ENCODE peak calls at places on chromosome 4, in seven cellular contexts. One of them, this sample, is unnamed.

GRCh38 chr4:76053730-76054129 is 17.9 kb upstream of the CXCL11 start:
- DNase-seq in fibroblast of the aortic adventitia: no peak
- DNase-seq in endothelial cell: no peak
- DNase-seq in tibial artery: no peak
- DNase-seq in HFF-Myc: no peak
- DNase-seq in breast epithelium: no peak
- DNase-seq in left ventricle myocardium inferior: no peak
- DNase-seq in this sample: no peak

GRCh38 chr4:81651500-81651899 is 179.8 kb upstream of the RASGEF1B start:
- DNase-seq in left ventricle myocardium inferior: no peak
- DNase-seq in fibroblast of the aortic adventitia: peak; percentile 34
- DNase-seq in tibial artery: no peak
- DNase-seq in endothelial cell: no peak
- DNase-seq in breast epithelium: no peak
- DNase-seq in HFF-Myc: no peak
- DNase-seq in this sample: no peak

GRCh38 chr4:48913346-48913745 is 6.8 kb upstream of the OCIAD2 start:
- DNase-seq in breast epithelium: no peak
- DNase-seq in left ventricle myocardium inferior: no peak
- DNase-seq in tibial artery: no peak
- DNase-seq in fibroblast of the aortic adventitia: peak; percentile 91
- DNase-seq in HFF-Myc: peak; percentile 29
- DNase-seq in endothelial cell: no peak
- DNase-seq in this sample: no peak

GRCh38 chr4:185212566-185212965 is 3.2 kb downstream of the SNX25 start:
- DNase-seq in fibroblast of the aortic adventitia: no peak
- DNase-seq in breast epithelium: no peak
- DNase-seq in endothelial cell: no peak
- DNase-seq in HFF-Myc: no peak
- DNase-seq in left ventricle myocardium inferior: no peak
- DNase-seq in tibial artery: no peak
- DNase-seq in this sample: no peak

GRCh38 chr4:124189545-124189944 is 523.0 kb downstream of the ANKRD50 start:
- DNase-seq in fibroblast of the aortic adventitia: no peak
- DNase-seq in tibial artery: no peak
- DNase-seq in breast epithelium: no peak
- DNase-seq in left ventricle myocardium inferior: no peak
- DNase-seq in HFF-Myc: no peak
- DNase-seq in endothelial cell: no peak
- DNase-seq in this sample: no peak

GRCh38 chr4:65880594-65880993 is 210.3 kb upstream of the EPHA5 start:
- DNase-seq in tibial artery: no peak
- DNase-seq in endothelial cell: no peak
- DNase-seq in fibroblast of the aortic adventitia: peak; percentile 8
- DNase-seq in left ventricle myocardium inferior: no peak
- DNase-seq in breast epithelium: no peak
- DNase-seq in HFF-Myc: no peak
- DNase-seq in this sample: no peak

GRCh38 chr4:93359609-93360008 is 468.9 kb upstream of the ATOH1 start:
- DNase-seq in fibroblast of the aortic adventitia: no peak
- DNase-seq in HFF-Myc: no peak
- DNase-seq in left ventricle myocardium inferior: no peak
- DNase-seq in endothelial cell: no peak
- DNase-seq in tibial artery: no peak
- DNase-seq in breast epithelium: no peak
- DNase-seq in this sample: no peak

GRCh38 chr4:126737899-126738526 is 894.7 kb upstream of the INTU start:
- DNase-seq in fibroblast of the aortic adventitia: no peak
- DNase-seq in breast epithelium: no peak
- DNase-seq in left ventricle myocardium inferior: no peak
- DNase-seq in HFF-Myc: no peak
- DNase-seq in endothelial cell: no peak
- DNase-seq in tibial artery: no peak
- DNase-seq in this sample: no peak

GRCh38 chr4:74906771-74907170 is 26.1 kb upstream of the PARM1 start:
- DNase-seq in HFF-Myc: no peak
- DNase-seq in breast epithelium: no peak
- DNase-seq in fibroblast of the aortic adventitia: no peak
- DNase-seq in tibial artery: no peak
- DNase-seq in endothelial cell: no peak
- DNase-seq in left ventricle myocardium inferior: no peak
- DNase-seq in this sample: no peak

GRCh38 chr4:81465668-81466357 is 5.9 kb downstream of the RASGEF1B start:
- DNase-seq in fibroblast of the aortic adventitia: no peak
- DNase-seq in endothelial cell: no peak
- DNase-seq in breast epithelium: no peak
- DNase-seq in tibial artery: no peak
- DNase-seq in HFF-Myc: no peak
- DNase-seq in left ventricle myocardium inferior: no peak
- DNase-seq in this sample: no peak

GRCh38 chr4:40750461-40751258 is 905 bp downstream of the NSUN7 start:
- DNase-seq in endothelial cell: peak; percentile 24
- DNase-seq in HFF-Myc: no peak
- DNase-seq in tibial artery: no peak
- DNase-seq in fibroblast of the aortic adventitia: peak; percentile 11
- DNase-seq in left ventricle myocardium inferior: no peak
- DNase-seq in breast epithelium: no peak
- DNase-seq in this sample: no peak

GRCh38 chr4:113069212-113069892 is 19.9 kb downstream of the ANK2 start:
- DNase-seq in tibial artery: no peak
- DNase-seq in HFF-Myc: no peak
- DNase-seq in fibroblast of the aortic adventitia: no peak
- DNase-seq in breast epithelium: no peak
- DNase-seq in left ventricle myocardium inferior: no peak
- DNase-seq in endothelial cell: no peak
- DNase-seq in this sample: no peak

GRCh38 chr4:54015421-54016065 is 48.9 kb downstream of the CHIC2 start:
- DNase-seq in breast epithelium: no peak
- DNase-seq in fibroblast of the aortic adventitia: no peak
- DNase-seq in left ventricle myocardium inferior: no peak
- DNase-seq in endothelial cell: no peak
- DNase-seq in tibial artery: no peak
- DNase-seq in HFF-Myc: no peak
- DNase-seq in this sample: no peak

GRCh38 chr4:160835789-160836188 is 1328.0 kb downstream of the FSTL5 start:
- DNase-seq in fibroblast of the aortic adventitia: no peak
- DNase-seq in left ventricle myocardium inferior: no peak
- DNase-seq in breast epithelium: no peak
- DNase-seq in endothelial cell: no peak
- DNase-seq in tibial artery: no peak
- DNase-seq in HFF-Myc: no peak
- DNase-seq in this sample: no peak

GRCh38 chr4:152309418-152309817 is 226.5 kb downstream of the FBXW7 start:
- DNase-seq in endothelial cell: no peak
- DNase-seq in left ventricle myocardium inferior: no peak
- DNase-seq in breast epithelium: no peak
- DNase-seq in fibroblast of the aortic adventitia: no peak
- DNase-seq in HFF-Myc: peak; percentile 60
- DNase-seq in tibial artery: no peak
- DNase-seq in this sample: no peak

GRCh38 chr4:74311696-74312313 is 3.5 kb downstream of the EPGN start:
- DNase-seq in left ventricle myocardium inferior: no peak
- DNase-seq in endothelial cell: peak; percentile 38
- DNase-seq in breast epithelium: no peak
- DNase-seq in tibial artery: no peak
- DNase-seq in fibroblast of the aortic adventitia: peak; percentile 81
- DNase-seq in HFF-Myc: peak; percentile 27
- DNase-seq in this sample: no peak

GRCh38 chr4:20219526-20219925 is 32.2 kb upstream of the SLIT2 start:
- DNase-seq in HFF-Myc: no peak
- DNase-seq in breast epithelium: no peak
- DNase-seq in tibial artery: no peak
- DNase-seq in left ventricle myocardium inferior: no peak
- DNase-seq in fibroblast of the aortic adventitia: no peak
- DNase-seq in endothelial cell: no peak
- DNase-seq in this sample: no peak

GRCh38 chr4:20217521-20217920 is 34.2 kb upstream of the SLIT2 start:
- DNase-seq in endothelial cell: no peak
- DNase-seq in HFF-Myc: no peak
- DNase-seq in tibial artery: no peak
- DNase-seq in fibroblast of the aortic adventitia: no peak
- DNase-seq in breast epithelium: no peak
- DNase-seq in left ventricle myocardium inferior: no peak
- DNase-seq in this sample: no peak

DNA sequence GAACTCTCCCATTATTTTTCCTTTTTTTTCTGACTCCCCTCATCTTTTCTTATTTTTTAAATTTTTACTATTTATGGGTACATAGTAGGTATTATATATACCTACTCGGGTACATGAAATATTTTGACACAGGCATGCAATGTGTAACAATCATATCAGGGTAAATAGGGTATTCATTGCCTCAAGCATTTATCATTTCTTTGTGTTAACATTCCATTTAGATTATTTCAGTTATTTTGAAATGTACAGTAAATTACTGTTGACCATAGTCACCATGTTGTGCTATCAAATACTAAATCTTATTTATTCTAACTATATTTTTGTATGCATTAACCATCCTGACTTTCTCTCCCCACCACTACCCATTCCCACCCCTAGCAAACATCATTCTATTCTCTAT is 33.8 kb upstream of the SLIT2 start:
- DNase-seq in fibroblast of the aortic adventitia: no peak
- DNase-seq in endothelial cell: no peak
- DNase-seq in tibial artery: no peak
- DNase-seq in breast epithelium: no peak
- DNase-seq in left ventricle myocardium inferior: no peak
- DNase-seq in HFF-Myc: no peak
- DNase-seq in this sample: no peak
- TF ChIP-seq CTCF in fibroblast of the aortic adventitia: no peak
- TF ChIP-seq CTCF in endothelial cell: no peak
- TF ChIP-seq CTCF in tibial artery: no peak
- TF ChIP-seq CTCF in breast epithelium: no peak
- TF ChIP-seq CTCF in left ventricle myocardium inferior: no peak
- TF ChIP-seq CTCF in HFF-Myc: no peak
- TF ChIP-seq CTCF in this sample: no peak

GRCh38 chr4:73069338-73070071 is at the start of gene COX18:
- DNase-seq in fibroblast of the aortic adventitia: peak; percentile 99
- DNase-seq in HFF-Myc: peak; percentile 90
- DNase-seq in tibial artery: peak; percentile 98
- DNase-seq in endothelial cell: peak; percentile 97
- DNase-seq in breast epithelium: peak; percentile 97
- DNase-seq in left ventricle myocardium inferior: peak; percentile 98
- DNase-seq in this sample: peak; percentile 94
- TF ChIP-seq CTCF in fibroblast of the aortic adventitia: no peak
- TF ChIP-seq CTCF in HFF-Myc: no peak
- TF ChIP-seq CTCF in tibial artery: no peak
- TF ChIP-seq CTCF in endothelial cell: no peak
- TF ChIP-seq CTCF in breast epithelium: no peak
- TF ChIP-seq CTCF in left ventricle myocardium inferior: no peak
- TF ChIP-seq CTCF in this sample: no peak

GRCh38 chr4:95549246-95550138 is 719 bp upstream of the UNC5C start:
- DNase-seq in HFF-Myc: no peak
- DNase-seq in left ventricle myocardium inferior: peak; percentile 77
- DNase-seq in breast epithelium: peak; percentile 49
- DNase-seq in endothelial cell: peak; percentile 55
- DNase-seq in tibial artery: peak; percentile 69
- DNase-seq in fibroblast of the aortic adventitia: peak; percentile 47
- DNase-seq in this sample: no peak
- TF ChIP-seq CTCF in HFF-Myc: no peak
- TF ChIP-seq CTCF in left ventricle myocardium inferior: no peak
- TF ChIP-seq CTCF in breast epithelium: no peak
- TF ChIP-seq CTCF in endothelial cell: no peak
- TF ChIP-seq CTCF in tibial artery: no peak
- TF ChIP-seq CTCF in fibroblast of the aortic adventitia: no peak
- TF ChIP-seq CTCF in this sample: no peak

GRCh38 chr4:3629665-3630064 is 97.4 kb upstream of the LRPAP1 start:
- DNase-seq in tibial artery: no peak
- DNase-seq in endothelial cell: no peak
- DNase-seq in HFF-Myc: no peak
- DNase-seq in fibroblast of the aortic adventitia: no peak
- DNase-seq in breast epithelium: no peak
- DNase-seq in left ventricle myocardium inferior: no peak
- DNase-seq in this sample: no peak

GRCh38 chr4:3634281-3635089 is 102.3 kb upstream of the LRPAP1 start:
- DNase-seq in endothelial cell: no peak
- DNase-seq in left ventricle myocardium inferior: no peak
- DNase-seq in tibial artery: no peak
- DNase-seq in fibroblast of the aortic adventitia: no peak
- DNase-seq in breast epithelium: no peak
- DNase-seq in HFF-Myc: no peak
- DNase-seq in this sample: no peak

GRCh38 chr4:3628868-3629175 is 96.6 kb upstream of the LRPAP1 start:
- DNase-seq in endothelial cell: no peak
- DNase-seq in tibial artery: no peak
- DNase-seq in left ventricle myocardium inferior: no peak
- DNase-seq in HFF-Myc: no peak
- DNase-seq in fibroblast of the aortic adventitia: no peak
- DNase-seq in breast epithelium: no peak
- DNase-seq in this sample: no peak

GRCh38 chr4:3630136-3630933 is 98.1 kb upstream of the LRPAP1 start:
- DNase-seq in left ventricle myocardium inferior: no peak
- DNase-seq in tibial artery: no peak
- DNase-seq in HFF-Myc: no peak
- DNase-seq in fibroblast of the aortic adventitia: no peak
- DNase-seq in breast epithelium: no peak
- DNase-seq in endothelial cell: no peak
- DNase-seq in this sample: no peak

DNA sequence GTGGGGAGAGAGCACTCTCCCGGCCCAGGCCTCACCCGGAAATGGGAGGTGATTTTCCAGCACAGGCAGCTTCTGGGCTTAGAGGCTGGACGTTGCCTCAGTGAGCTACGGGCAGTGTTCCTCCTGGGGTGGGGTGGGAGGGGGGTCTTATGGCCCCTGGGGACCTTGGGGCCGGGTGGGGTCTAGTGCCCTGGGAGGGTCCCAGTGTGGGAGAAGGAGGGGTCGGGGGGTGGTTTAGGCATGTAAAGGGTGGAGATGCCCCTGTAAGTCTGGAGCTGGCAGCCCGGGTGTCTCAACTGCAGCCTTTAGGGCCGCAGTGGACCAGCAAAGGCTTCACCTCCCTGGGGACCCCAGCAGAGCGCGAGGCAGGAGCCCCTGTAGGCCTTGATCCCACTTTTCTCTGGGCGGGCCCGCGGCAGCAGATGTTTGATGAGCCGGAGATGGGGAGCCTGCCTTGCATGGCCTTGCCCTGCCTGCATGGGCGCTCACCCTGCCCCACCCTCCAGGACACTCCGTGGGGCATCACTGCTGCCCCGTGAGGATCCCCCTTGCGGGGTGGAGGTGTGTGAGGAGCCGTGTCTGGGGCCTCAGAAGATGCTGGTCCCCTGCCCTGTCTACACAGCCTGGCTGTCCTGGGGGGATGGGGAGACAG is 98.8 kb upstream of the LRPAP1 start:
- DNase-seq in endothelial cell: no peak
- DNase-seq in fibroblast of the aortic adventitia: no peak
- DNase-seq in left ventricle myocardium inferior: no peak
- DNase-seq in HFF-Myc: no peak
- DNase-seq in tibial artery: no peak
- DNase-seq in breast epithelium: no peak
- DNase-seq in this sample: no peak
- TF ChIP-seq CTCF in endothelial cell: no peak
- TF ChIP-seq CTCF in fibroblast of the aortic adventitia: no peak
- TF ChIP-seq CTCF in left ventricle myocardium inferior: no peak
- TF ChIP-seq CTCF in HFF-Myc: no peak
- TF ChIP-seq CTCF in tibial artery: no peak
- TF ChIP-seq CTCF in breast epithelium: no peak
- TF ChIP-seq CTCF in this sample: no peak

This sample was measured in CD4-positive, alpha-beta T cell.